ENCODE peak calls at places on chromosome 9, in nine cellular contexts. One of them, this sample, is unnamed.

GRCh38 chr9:91580136-91580535 is 156.5 kb upstream of the NFIL3 start:
- DNase-seq in upper lobe of left lung: no peak
- DNase-seq in stimulated activated CD8-positive, alpha-beta memory T cell treated with anti-CD3 and anti-CD28 coated beads, Interleukin-4, amount 100 ng/mL, for 24 hours: no peak
- DNase-seq in GM13977: no peak
- DNase-seq in Right ventricle myocardium superior: no peak
- DNase-seq in NCI-H1092: no peak
- DNase-seq in GM10248: no peak
- DNase-seq in neural crest cell: no peak
- DNase-seq in stimulated activated CD4-positive, alpha-beta T cell treated with anti-CD3 and anti-CD28 coated beads, Interleukin-2, amount 100 ng/mL, for 24 hours: no peak
- DNase-seq in this sample: no peak

GRCh38 chr9:77929942-77930341 is 101.7 kb downstream of the GNAQ start:
- DNase-seq in Right ventricle myocardium superior: no peak
- DNase-seq in upper lobe of left lung: no peak
- DNase-seq in stimulated activated CD8-positive, alpha-beta memory T cell treated with anti-CD3 and anti-CD28 coated beads, Interleukin-4, amount 100 ng/mL, for 24 hours: no peak
- DNase-seq in GM13977: no peak
- DNase-seq in GM10248: no peak
- DNase-seq in NCI-H1092: no peak
- DNase-seq in neural crest cell: no peak
- DNase-seq in stimulated activated CD4-positive, alpha-beta T cell treated with anti-CD3 and anti-CD28 coated beads, Interleukin-2, amount 100 ng/mL, for 24 hours: no peak
- DNase-seq in this sample: no peak

GRCh38 chr9:16445141-16445920 is 425.1 kb downstream of the BNC2 start:
- DNase-seq in GM13977: no peak
- DNase-seq in stimulated activated CD4-positive, alpha-beta T cell treated with anti-CD3 and anti-CD28 coated beads, Interleukin-2, amount 100 ng/mL, for 24 hours: no peak
- DNase-seq in stimulated activated CD8-positive, alpha-beta memory T cell treated with anti-CD3 and anti-CD28 coated beads, Interleukin-4, amount 100 ng/mL, for 24 hours: no peak
- DNase-seq in Right ventricle myocardium superior: no peak
- DNase-seq in NCI-H1092: peak; percentile 3
- DNase-seq in neural crest cell: no peak
- DNase-seq in upper lobe of left lung: no peak
- DNase-seq in GM10248: no peak
- DNase-seq in this sample: no peak

GRCh38 chr9:16671591-16672137 is 198.8 kb downstream of the BNC2 start:
- DNase-seq in GM13977: no peak
- DNase-seq in stimulated activated CD4-positive, alpha-beta T cell treated with anti-CD3 and anti-CD28 coated beads, Interleukin-2, amount 100 ng/mL, for 24 hours: no peak
- DNase-seq in neural crest cell: no peak
- DNase-seq in Right ventricle myocardium superior: no peak
- DNase-seq in GM10248: no peak
- DNase-seq in upper lobe of left lung: no peak
- DNase-seq in NCI-H1092: peak; percentile 24
- DNase-seq in stimulated activated CD8-positive, alpha-beta memory T cell treated with anti-CD3 and anti-CD28 coated beads, Interleukin-4, amount 100 ng/mL, for 24 hours: no peak
- DNase-seq in this sample: no peak

GRCh38 chr9:33187519-33188218 is 20.5 kb upstream of the B4GALT1 start:
- DNase-seq in neural crest cell: no peak
- DNase-seq in upper lobe of left lung: no peak
- DNase-seq in Right ventricle myocardium superior: peak; percentile 77
- DNase-seq in stimulated activated CD4-positive, alpha-beta T cell treated with anti-CD3 and anti-CD28 coated beads, Interleukin-2, amount 100 ng/mL, for 24 hours: no peak
- DNase-seq in stimulated activated CD8-positive, alpha-beta memory T cell treated with anti-CD3 and anti-CD28 coated beads, Interleukin-4, amount 100 ng/mL, for 24 hours: no peak
- DNase-seq in GM10248: no peak
- DNase-seq in NCI-H1092: peak; percentile 69
- DNase-seq in GM13977: no peak
- DNase-seq in this sample: no peak

GRCh38 chr9:90546200-90546599 is 96.4 kb downstream of the DIRAS2 start:
- DNase-seq in Right ventricle myocardium superior: no peak
- DNase-seq in GM10248: no peak
- DNase-seq in upper lobe of left lung: no peak
- DNase-seq in NCI-H1092: peak; percentile 89
- DNase-seq in GM13977: no peak
- DNase-seq in stimulated activated CD8-positive, alpha-beta memory T cell treated with anti-CD3 and anti-CD28 coated beads, Interleukin-4, amount 100 ng/mL, for 24 hours: no peak
- DNase-seq in neural crest cell: peak; percentile 40
- DNase-seq in stimulated activated CD4-positive, alpha-beta T cell treated with anti-CD3 and anti-CD28 coated beads, Interleukin-2, amount 100 ng/mL, for 24 hours: no peak
- DNase-seq in this sample: peak; percentile 39

GRCh38 chr9:2231831-2232230 is 216.7 kb downstream of the SMARCA2 start:
- DNase-seq in GM13977: no peak
- DNase-seq in stimulated activated CD8-positive, alpha-beta memory T cell treated with anti-CD3 and anti-CD28 coated beads, Interleukin-4, amount 100 ng/mL, for 24 hours: no peak
- DNase-seq in upper lobe of left lung: no peak
- DNase-seq in neural crest cell: no peak
- DNase-seq in Right ventricle myocardium superior: no peak
- DNase-seq in GM10248: no peak
- DNase-seq in NCI-H1092: no peak
- DNase-seq in stimulated activated CD4-positive, alpha-beta T cell treated with anti-CD3 and anti-CD28 coated beads, Interleukin-2, amount 100 ng/mL, for 24 hours: no peak
- DNase-seq in this sample: no peak

GRCh38 chr9:122131401-122131921 is 28.1 kb downstream of the NDUFA8 start:
- DNase-seq in neural crest cell: no peak
- DNase-seq in stimulated activated CD4-positive, alpha-beta T cell treated with anti-CD3 and anti-CD28 coated beads, Interleukin-2, amount 100 ng/mL, for 24 hours: no peak
- DNase-seq in GM10248: no peak
- DNase-seq in GM13977: no peak
- DNase-seq in stimulated activated CD8-positive, alpha-beta memory T cell treated with anti-CD3 and anti-CD28 coated beads, Interleukin-4, amount 100 ng/mL, for 24 hours: no peak
- DNase-seq in NCI-H1092: peak; percentile 15
- DNase-seq in Right ventricle myocardium superior: peak; percentile 67
- DNase-seq in upper lobe of left lung: no peak
- DNase-seq in this sample: peak; percentile 57

GRCh38 chr9:31542384-31543055 is 841.9 kb upstream of the ACO1 start:
- DNase-seq in upper lobe of left lung: peak; percentile 22
- DNase-seq in GM13977: peak; percentile 31
- DNase-seq in Right ventricle myocardium superior: no peak
- DNase-seq in neural crest cell: peak; percentile 2
- DNase-seq in NCI-H1092: no peak
- DNase-seq in stimulated activated CD8-positive, alpha-beta memory T cell treated with anti-CD3 and anti-CD28 coated beads, Interleukin-4, amount 100 ng/mL, for 24 hours: no peak
- DNase-seq in GM10248: peak; percentile 22
- DNase-seq in stimulated activated CD4-positive, alpha-beta T cell treated with anti-CD3 and anti-CD28 coated beads, Interleukin-2, amount 100 ng/mL, for 24 hours: no peak
- DNase-seq in this sample: peak; percentile 16

GRCh38 chr9:82597225-82598158 is 465.4 kb downstream of the RASEF start:
- DNase-seq in stimulated activated CD4-positive, alpha-beta T cell treated with anti-CD3 and anti-CD28 coated beads, Interleukin-2, amount 100 ng/mL, for 24 hours: no peak
- DNase-seq in neural crest cell: no peak
- DNase-seq in upper lobe of left lung: peak; percentile 25
- DNase-seq in GM10248: no peak
- DNase-seq in GM13977: no peak
- DNase-seq in stimulated activated CD8-positive, alpha-beta memory T cell treated with anti-CD3 and anti-CD28 coated beads, Interleukin-4, amount 100 ng/mL, for 24 hours: no peak
- DNase-seq in NCI-H1092: peak; percentile 44
- DNase-seq in Right ventricle myocardium superior: no peak
- DNase-seq in this sample: no peak

GRCh38 chr9:128004011-128004604 is 23.3 kb upstream of the EEIG1 start:
- DNase-seq in NCI-H1092: no peak
- DNase-seq in neural crest cell: no peak
- DNase-seq in stimulated activated CD8-positive, alpha-beta memory T cell treated with anti-CD3 and anti-CD28 coated beads, Interleukin-4, amount 100 ng/mL, for 24 hours: no peak
- DNase-seq in GM13977: no peak
- DNase-seq in stimulated activated CD4-positive, alpha-beta T cell treated with anti-CD3 and anti-CD28 coated beads, Interleukin-2, amount 100 ng/mL, for 24 hours: no peak
- DNase-seq in upper lobe of left lung: no peak
- DNase-seq in GM10248: no peak
- DNase-seq in Right ventricle myocardium superior: no peak
- DNase-seq in this sample: peak; percentile 26

GRCh38 chr9:92663126-92663525 is 6.8 kb downstream of the IPPK start:
- DNase-seq in upper lobe of left lung: no peak
- DNase-seq in GM10248: no peak
- DNase-seq in stimulated activated CD8-positive, alpha-beta memory T cell treated with anti-CD3 and anti-CD28 coated beads, Interleukin-4, amount 100 ng/mL, for 24 hours: no peak
- DNase-seq in stimulated activated CD4-positive, alpha-beta T cell treated with anti-CD3 and anti-CD28 coated beads, Interleukin-2, amount 100 ng/mL, for 24 hours: no peak
- DNase-seq in GM13977: no peak
- DNase-seq in NCI-H1092: no peak
- DNase-seq in Right ventricle myocardium superior: no peak
- DNase-seq in neural crest cell: no peak
- DNase-seq in this sample: no peak

GRCh38 chr9:102087141-102087540 is 348.7 kb upstream of the GRIN3A start:
- DNase-seq in stimulated activated CD4-positive, alpha-beta T cell treated with anti-CD3 and anti-CD28 coated beads, Interleukin-2, amount 100 ng/mL, for 24 hours: no peak
- DNase-seq in neural crest cell: no peak
- DNase-seq in stimulated activated CD8-positive, alpha-beta memory T cell treated with anti-CD3 and anti-CD28 coated beads, Interleukin-4, amount 100 ng/mL, for 24 hours: no peak
- DNase-seq in upper lobe of left lung: no peak
- DNase-seq in Right ventricle myocardium superior: no peak
- DNase-seq in GM13977: no peak
- DNase-seq in NCI-H1092: no peak
- DNase-seq in GM10248: no peak
- DNase-seq in this sample: no peak

GRCh38 chr9:106885451-106885850 is 22.5 kb downstream of the ZNF462 start:
- DNase-seq in neural crest cell: no peak
- DNase-seq in GM13977: no peak
- DNase-seq in Right ventricle myocardium superior: no peak
- DNase-seq in stimulated activated CD8-positive, alpha-beta memory T cell treated with anti-CD3 and anti-CD28 coated beads, Interleukin-4, amount 100 ng/mL, for 24 hours: no peak
- DNase-seq in stimulated activated CD4-positive, alpha-beta T cell treated with anti-CD3 and anti-CD28 coated beads, Interleukin-2, amount 100 ng/mL, for 24 hours: no peak
- DNase-seq in upper lobe of left lung: peak; percentile 82
- DNase-seq in NCI-H1092: no peak
- DNase-seq in GM10248: no peak
- DNase-seq in this sample: no peak

GRCh38 chr9:104993291-104993963 is 65.5 kb upstream of the ABCA1 start:
- DNase-seq in neural crest cell: no peak
- DNase-seq in GM13977: no peak
- DNase-seq in upper lobe of left lung: peak; percentile 91
- DNase-seq in NCI-H1092: no peak
- DNase-seq in stimulated activated CD4-positive, alpha-beta T cell treated with anti-CD3 and anti-CD28 coated beads, Interleukin-2, amount 100 ng/mL, for 24 hours: no peak
- DNase-seq in stimulated activated CD8-positive, alpha-beta memory T cell treated with anti-CD3 and anti-CD28 coated beads, Interleukin-4, amount 100 ng/mL, for 24 hours: no peak
- DNase-seq in GM10248: no peak
- DNase-seq in Right ventricle myocardium superior: peak; percentile 86
- DNase-seq in this sample: peak; percentile 78

GRCh38 chr9:15755660-15756059 is 202.8 kb downstream of the CCDC171 start:
- DNase-seq in upper lobe of left lung: no peak
- DNase-seq in GM13977: no peak
- DNase-seq in stimulated activated CD4-positive, alpha-beta T cell treated with anti-CD3 and anti-CD28 coated beads, Interleukin-2, amount 100 ng/mL, for 24 hours: no peak
- DNase-seq in GM10248: no peak
- DNase-seq in stimulated activated CD8-positive, alpha-beta memory T cell treated with anti-CD3 and anti-CD28 coated beads, Interleukin-4, amount 100 ng/mL, for 24 hours: no peak
- DNase-seq in Right ventricle myocardium superior: no peak
- DNase-seq in NCI-H1092: no peak
- DNase-seq in neural crest cell: no peak
- DNase-seq in this sample: no peak

GRCh38 chr9:6098431-6098830 is 83.0 kb upstream of the RANBP6 start:
- DNase-seq in GM10248: no peak
- DNase-seq in NCI-H1092: no peak
- DNase-seq in GM13977: no peak
- DNase-seq in neural crest cell: no peak
- DNase-seq in stimulated activated CD4-positive, alpha-beta T cell treated with anti-CD3 and anti-CD28 coated beads, Interleukin-2, amount 100 ng/mL, for 24 hours: no peak
- DNase-seq in upper lobe of left lung: no peak
- DNase-seq in Right ventricle myocardium superior: no peak
- DNase-seq in stimulated activated CD8-positive, alpha-beta memory T cell treated with anti-CD3 and anti-CD28 coated beads, Interleukin-4, amount 100 ng/mL, for 24 hours: no peak
- DNase-seq in this sample: no peak